ENCODE peak calls at places on chromosomes 3 and 15, in six cellular contexts. L is NCI-H345, B is OCI-LY7, X is fibroblast of pulmonary artery, F is LoVo, T is kidney tubule cell. C is an unnamed sample.

GRCh38 chr3:182909318-182910040 is 70.9 kb downstream of the DCUN1D1 start:
- DNase-seq in L (no peak), B (peak; percentile 41), X (peak; percentile 42), F (peak; percentile 12), T (peak; percentile 61), C (no peak)

GRCh38 chr3:98985406-98985805 is 83.9 kb upstream of the DCBLD2 start:
- DNase-seq in L (no peak), B (no peak), X (peak; percentile 53), F (no peak), T (no peak), C (no peak)

GRCh38 chr3:59821274-59821673 is 771.4 kb upstream of the CFAP20DC start:
- DNase-seq in L (peak; percentile 57), B (no peak), X (no peak), F (no peak), T (no peak), C (no peak)

GRCh38 chr15:56765252-56765651 is 31.9 kb upstream of the ZNF280D start:
- DNase-seq in L (no peak), B (peak; percentile 32), X (peak; percentile 92), F (no peak), T (no peak), C (no peak)

GRCh38 chr3:146169891-146170290 is 8.9 kb upstream of the PLOD2 start:
- DNase-seq in L (no peak), B (no peak), X (no peak), F (no peak), T (no peak), C (no peak)

GRCh38 chr15:50066202-50066601 is 52.8 kb downstream of the ATP8B4 start:
- DNase-seq in L (no peak), B (no peak), X (peak; percentile 40), F (no peak), T (peak; percentile 46), C (no peak)

GRCh38 chr3:152155246-152155645 is 113.5 kb upstream of the MBNL1 start:
- DNase-seq in L (no peak), B (no peak), X (no peak), F (no peak), T (no peak), C (no peak)

GRCh38 chr3:158918008-158918407 is 116.2 kb downstream of the MFSD1 start:
- DNase-seq in L (peak; percentile 34), B (peak; percentile 38), X (peak; percentile 67), F (peak; percentile 37), T (peak; percentile 95), C (peak; percentile 66)

GRCh38 chr15:49041406-49041805 is 4.8 kb downstream of the SECISBP2L start:
- DNase-seq in L (no peak), B (no peak), X (peak; percentile 25), F (no peak), T (no peak), C (no peak)

GRCh38 chr3:126146525-126147146 is 33.8 kb downstream of the ALDH1L1 start:
- DNase-seq in L (no peak), B (no peak), X (no peak), F (no peak), T (no peak), C (no peak)

GRCh38 chr3:161177996-161178395 is 43.1 kb upstream of the NMD3 start:
- DNase-seq in L (no peak), B (no peak), X (no peak), F (no peak), T (peak; percentile 7), C (peak; percentile 18)